ENCODE peak calls at places on chromosomes 13 and 19, in four cellular contexts. H, A, G and X are unnamed samples. For H3K36me3, the result is how much of the 10 kb centered on the place peaks cover.

GRCh38 chr19:48997972-48998371 is 4.3 kb downstream of the RUVBL2 start:
- DNase-seq in H (peak), G (peak), A (peak), X (no peak)

GRCh38 chr13:113298001-113298945 is 1.2 kb downstream of the LAMP1 start:
- DNase-seq in H (no peak), A (no peak), G (peak), X (no peak)

GRCh38 chr13:71079638-71080037 is 787.4 kb downstream of the DACH1 start:
- DNase-seq in G (peak), A (no peak), H (no peak), X (no peak)

GRCh38 chr13:40566811-40567210 is 99.6 kb downstream of the FOXO1 start:
- DNase-seq in G (no peak), A (no peak), H (no peak), X (no peak)

GRCh38 chr19:46975918-46976782 is 43.5 kb upstream of the NPAS1 start:
- DNase-seq in A (peak), G (peak), H (peak), X (peak)

GRCh38 chr13:42891591-42891990 is 100.5 kb downstream of the EPSTI1 start:
- DNase-seq in H (no peak), A (no peak), G (no peak), X (no peak)

GRCh38 chr13:33611016-33611805 is 206.7 kb upstream of the RFC3 start:
- DNase-seq in G (peak), A (peak), H (no peak), X (no peak)

GRCh38 chr13:42999491-42999890 is 7.5 kb upstream of the EPSTI1 start:
- DNase-seq in A (no peak), H (no peak), G (no peak), X (no peak)

GRCh38 chr19:48837586-48838191 is 1.4 kb upstream of the HSD17B14 start:
- DNase-seq in G (no peak), A (no peak), H (no peak), X (no peak)

GRCh38 chr19:45340899-45341453 is 426 bp downstream of the KLC3 start:
- DNase-seq in G (no peak), H (no peak), A (no peak), X (no peak)

GRCh38 chr19:33273881-33274662 is 28.3 kb downstream of the CEBPA start:
- DNase-seq in G (peak), H (peak), A (peak), X (peak)

GRCh38 chr13:26656919-26657318 is 99.4 kb downstream of the WASF3 start:
- DNase-seq in A (no peak), H (no peak), G (peak), X (no peak)

GRCh38 chr13:113589251-113589960 is 4.9 kb downstream of the TFDP1 start:
- DNase-seq in H (no peak), A (peak), G (no peak), X (no peak)

GRCh38 chr19:48608798-48609263 is 2.3 kb downstream of the SPACA4 start:
- DNase-seq in A (no peak), G (peak), H (peak), X (no peak)

GRCh38 chr19:45103200-45103624 is 10.2 kb downstream of the PPP1R37 start:
- DNase-seq in A (no peak), G (no peak), H (peak), X (no peak)

GRCh38 chr13:32191452-32191998 is 123.6 kb downstream of the ZAR1L start:
- DNase-seq in G (no peak), H (no peak), A (no peak), X (no peak)

GRCh38 chr19:50803633-50804419 is 13.6 kb downstream of the ACP4 start:
- DNase-seq in H (peak), A (no peak), G (no peak), X (no peak)

GRCh38 chr19:42093505-42093904 is 17.5 kb downstream of the ZNF574 start:
- DNase-seq in G (no peak), A (no peak), H (no peak), X (no peak)

GRCh38 chr13:47672245-47672975 is 328.7 kb downstream of the SUCLA2 start:
- DNase-seq in H (no peak), A (no peak), G (peak), X (no peak)
- TF ChIP-seq CTCF in H (no peak), A (no peak), G (no peak), X (no peak)

GRCh38 chr19:20102097-20102496 is 24.3 kb downstream of the ZNF90 start:
- DNase-seq in G (no peak), H (no peak), A (no peak), X (no peak)

GRCh38 chr19:20103091-20103501 is 25.3 kb downstream of the ZNF90 start:
- DNase-seq in H (no peak), G (no peak), A (no peak), X (no peak)

GRCh38 chr19:20107301-20107700 is 29.5 kb downstream of the ZNF90 start:
- DNase-seq in G (no peak), H (no peak), A (no peak), X (no peak)
- H3K36me3 ChIP-seq in G (under half), H (under half), A (under half), X (under half)

DNA sequence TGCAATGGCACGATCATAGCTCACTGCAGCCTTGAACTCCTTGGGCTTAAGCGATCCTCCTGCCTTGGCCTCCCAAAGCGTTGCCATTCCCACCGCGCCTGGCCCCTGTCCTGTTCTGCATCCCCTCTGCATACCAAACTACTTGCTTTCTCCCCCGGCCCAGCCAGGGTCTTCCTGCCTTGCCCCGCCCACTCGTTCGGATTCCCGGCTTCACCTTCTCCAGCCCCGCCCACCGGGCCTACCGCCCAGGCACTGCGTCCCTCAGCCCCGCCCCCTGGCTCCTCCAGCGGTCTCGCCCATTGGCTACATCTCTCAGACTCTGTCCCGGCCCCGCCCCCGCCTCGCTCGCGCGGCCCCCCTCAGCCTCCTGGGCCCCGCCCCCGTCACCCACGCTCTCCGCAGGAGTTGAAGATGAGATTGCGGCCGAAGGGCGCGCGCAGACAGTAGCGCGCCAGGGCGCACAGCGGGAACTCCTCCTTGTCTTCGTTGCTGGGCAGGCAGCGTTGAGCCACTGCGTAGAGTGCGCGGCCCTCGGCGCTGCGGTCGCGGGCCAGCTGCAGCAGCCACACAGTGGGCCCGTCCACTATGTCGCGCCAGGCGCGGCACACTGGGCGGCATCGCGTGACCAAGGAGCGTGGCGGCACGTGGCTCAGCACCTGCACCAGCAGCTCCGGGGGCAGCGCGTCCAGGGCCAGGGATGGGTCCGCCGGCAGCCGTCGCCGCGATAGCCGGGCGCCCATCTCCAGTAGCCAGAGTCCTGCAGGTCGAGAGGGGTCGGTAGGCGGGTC is 19.0 kb downstream of the MRPS12 start:
- DNase-seq in G (peak), A (peak), H (peak), X (no peak)
- H3K4me3 ChIP-seq in G (no peak), A (peak), H (peak), X (peak)

GRCh38 chr13:46354143-46355087 is 32.6 kb downstream of the RUBCNL start:
- DNase-seq in G (peak), H (no peak), A (no peak), X (peak)
- TF ChIP-seq CTCF in G (no peak), H (no peak), A (no peak), X (no peak)

DNA sequence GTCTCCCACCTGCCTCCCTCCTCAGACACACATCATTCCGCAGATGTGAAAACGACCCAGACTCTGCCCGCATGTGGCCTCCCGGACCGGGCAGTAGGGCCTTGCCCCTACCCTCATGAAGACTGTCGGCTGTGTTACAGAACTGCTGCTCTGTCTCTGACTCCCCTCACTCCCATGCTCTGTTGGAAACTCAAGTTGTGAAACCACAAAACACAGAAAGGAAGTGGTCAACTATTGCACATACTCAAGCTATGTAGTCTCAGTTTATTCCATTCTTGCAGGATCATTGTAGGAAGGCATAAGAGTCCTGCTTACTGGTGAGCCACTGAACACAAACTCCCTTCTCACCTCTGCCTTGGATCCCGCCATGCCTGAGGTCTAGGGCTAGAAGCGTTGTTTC is 129.6 kb downstream of the DLEU7 start:
- DNase-seq in G (peak), H (no peak), A (no peak), X (peak)
- H3K36me3 ChIP-seq in G (under half), H (under half), A (under half), X (under half)

GRCh38 chr13:110045919-110046318 is 259.5 kb upstream of the IRS2 start:
- DNase-seq in A (no peak), H (no peak), G (no peak), X (no peak)

GRCh38 chr13:110044521-110045200 is 258.3 kb upstream of the IRS2 start:
- DNase-seq in G (peak), A (no peak), H (no peak), X (peak)

GRCh38 chr13:110042253-110042652 is 255.9 kb upstream of the IRS2 start:
- DNase-seq in G (peak), A (no peak), H (no peak), X (peak)

GRCh38 chr13:110047511-110047910 is 259.4 kb downstream of the COL4A1 start:
- DNase-seq in H (no peak), G (peak), A (peak), X (no peak)

GRCh38 chr13:110045202-110045601 is 258.8 kb upstream of the IRS2 start:
- DNase-seq in A (no peak), H (no peak), G (no peak), X (no peak)
- H3K4me3 ChIP-seq in A (no peak), H (no peak), G (no peak), X (no peak)

GRCh38 chr13:24741016-24741662 is 22.8 kb upstream of the RNF17 start:
- DNase-seq in A (no peak), H (no peak), G (no peak), X (no peak)
- TF ChIP-seq CTCF in A (no peak), H (peak), G (no peak), X (peak)

DNA sequence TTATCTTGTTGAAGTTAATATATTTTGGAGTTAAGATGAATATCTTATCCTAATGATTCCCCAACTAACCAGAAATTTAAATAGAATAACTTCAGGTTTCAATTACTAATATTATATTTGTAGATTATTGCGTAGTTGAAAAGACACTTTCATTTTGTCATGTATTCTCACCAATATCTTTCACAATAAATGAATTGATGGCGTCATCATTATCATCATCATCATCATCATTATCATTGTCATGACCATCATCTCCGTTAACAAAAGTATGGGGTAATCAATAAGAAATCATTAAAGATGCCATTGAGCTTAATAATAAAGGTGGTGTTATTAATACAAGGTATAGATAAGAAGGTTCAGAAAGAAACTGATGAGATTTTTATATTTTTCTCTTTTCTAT is 768.8 kb upstream of the SLC10A2 start:
- DNase-seq in H (no peak), G (no peak), A (no peak), X (no peak)
- H3K36me3 ChIP-seq in H (under half), G (under half), A (under half), X (under half)

DNA sequence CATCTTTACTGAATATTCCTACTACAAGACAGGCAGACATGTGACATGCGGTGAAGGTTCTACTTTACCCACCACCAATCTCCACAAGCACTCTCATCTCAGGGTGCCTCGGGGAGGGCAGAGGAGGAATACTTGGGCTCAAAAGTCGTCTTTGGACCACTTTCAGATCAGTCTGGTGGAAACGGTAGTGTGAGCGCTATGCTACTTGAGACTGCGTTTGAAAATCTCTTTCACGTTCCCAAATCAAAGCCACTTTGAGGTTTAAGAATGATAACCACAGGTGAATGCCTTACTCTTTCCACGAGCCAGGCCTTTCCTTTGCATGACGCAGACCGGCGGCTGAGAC is 1.5 kb upstream of the SOX1 start:
- DNase-seq in A (no peak), G (no peak), H (no peak), X (no peak)
- H3K4me3 ChIP-seq in A (no peak), G (no peak), H (no peak), X (no peak)

DNA sequence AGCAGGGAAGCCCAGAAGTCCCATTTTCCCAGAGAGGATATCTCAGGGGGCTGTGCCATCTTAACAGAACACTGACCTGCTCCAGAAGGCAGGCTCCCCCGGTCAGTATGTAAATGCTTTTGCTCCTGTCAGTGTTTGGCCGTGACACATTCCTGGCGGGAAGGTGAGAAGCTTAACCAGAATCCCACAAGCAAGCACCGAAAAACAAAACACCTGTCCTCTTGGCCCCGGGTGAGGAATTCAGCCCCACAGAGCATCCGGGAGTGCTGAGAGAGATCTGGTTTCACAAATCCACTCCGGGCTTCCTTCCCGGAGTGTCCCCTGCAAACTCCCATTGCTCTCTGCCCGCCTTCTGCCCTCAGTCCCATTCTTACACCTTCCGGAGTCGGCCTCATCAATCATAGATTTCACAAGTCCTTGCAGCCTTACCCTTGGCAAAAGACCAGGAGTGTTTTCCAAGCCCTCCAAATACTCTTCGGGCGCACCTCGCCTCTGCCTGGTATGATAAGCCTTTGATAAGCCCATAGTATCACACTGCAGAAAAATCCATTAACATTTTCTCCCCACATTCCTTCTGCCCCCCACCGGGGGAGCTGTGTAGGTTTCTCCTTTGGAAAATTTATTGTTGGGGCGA is 12.2 kb downstream of the TPM4 start:
- DNase-seq in G (peak), A (peak), H (no peak), X (no peak)
- TF ChIP-seq CTCF in G (peak), A (no peak), H (peak), X (peak)